ENCODE peak calls at places on chromosomes 16 and 17, in ten cellular contexts. H is transverse colon, W is GM06990, Y is epithelial cell of esophagus, I is thoracic aorta, F is tibial nerve, O is HFFc6, N is AG09319, B is H9, E is GM10248. Z is an unnamed sample.

GRCh38 chr17:6755731-6756184 is at the start of gene XAF1:
- DNase-seq in H (peak), W (peak), Y (no peak), I (no peak), F (peak), O (peak), N (peak), B (no peak), E (peak), Z (no peak)

GRCh38 chr17:70086468-70086867 is 11.4 kb downstream of the KCNJ16 start:
- DNase-seq in H (no peak), W (no peak), Y (no peak), I (no peak), F (no peak), O (no peak), N (no peak), B (no peak), E (no peak), Z (no peak)

GRCh38 chr16:19179890-19180490 is 11.9 kb downstream of the SYT17 start:
- DNase-seq in H (peak), W (peak), Y (peak), I (no peak), F (peak), O (peak), N (no peak), B (peak), E (peak), Z (peak)

GRCh38 chr17:50957600-50958575 is 91.7 kb upstream of the TOB1 start:
- DNase-seq in H (no peak), W (no peak), Y (no peak), I (no peak), F (no peak), O (no peak), N (no peak), B (no peak), E (no peak), Z (no peak)

GRCh38 chr17:80319999-80320344 is 59.3 kb downstream of the RNF213 start:
- DNase-seq in H (no peak), W (no peak), Y (peak), I (no peak), F (no peak), O (no peak), N (no peak), B (no peak), E (no peak), Z (no peak)

GRCh38 chr17:81854974-81855774 is 5.2 kb downstream of the P4HB start:
- DNase-seq in H (no peak), W (no peak), Y (peak), I (no peak), F (no peak), O (no peak), N (no peak), B (no peak), E (no peak), Z (peak)

GRCh38 chr16:30893082-30893743 is 664 bp downstream of the BCL7C start:
- DNase-seq in H (no peak), W (no peak), Y (no peak), I (no peak), F (no peak), O (no peak), N (no peak), B (no peak), E (no peak), Z (no peak)

GRCh38 chr17:14116263-14117024 is 47.1 kb downstream of the COX10 start:
- DNase-seq in H (no peak), W (no peak), Y (no peak), I (no peak), F (no peak), O (no peak), N (no peak), B (no peak), E (no peak), Z (no peak)

GRCh38 chr16:28110479-28110878 is 47.0 kb upstream of the GSG1L start:
- DNase-seq in H (no peak), W (no peak), Y (no peak), I (no peak), F (peak), O (no peak), N (no peak), B (no peak), E (no peak), Z (no peak)

GRCh38 chr16:67897231-67897630 is 4.2 kb downstream of the PSKH1 start:
- DNase-seq in H (no peak), W (no peak), Y (peak), I (peak), F (peak), O (peak), N (no peak), B (no peak), E (no peak), Z (no peak)

GRCh38 chr17:10460062-10460461 is 9.3 kb downstream of the MYH4 start:
- DNase-seq in H (no peak), W (no peak), Y (no peak), I (no peak), F (no peak), O (no peak), N (no peak), B (no peak), E (no peak), Z (no peak)

GRCh38 chr16:27080870-27081269 is 14.1 kb downstream of the C16orf82 start:
- DNase-seq in H (no peak), W (no peak), Y (no peak), I (no peak), F (no peak), O (peak), N (no peak), B (peak), E (no peak), Z (peak)

GRCh38 chr16:4852221-4852872 is 5.1 kb downstream of the UBN1 start:
- DNase-seq in H (peak), W (no peak), Y (peak), I (no peak), F (no peak), O (no peak), N (no peak), B (no peak), E (no peak), Z (peak)

GRCh38 chr17:41347872-41348760 is 2.5 kb downstream of the KRT33A start:
- DNase-seq in H (no peak), W (no peak), Y (peak), I (no peak), F (no peak), O (no peak), N (no peak), B (peak), E (no peak), Z (peak)

GRCh38 chr17:49924116-49924515 is 44.9 kb upstream of the DLX4 start:
- DNase-seq in H (no peak), W (no peak), Y (no peak), I (no peak), F (no peak), O (no peak), N (no peak), B (no peak), E (no peak), Z (no peak)

GRCh38 chr17:50203086-50203485 is 1.7 kb upstream of the COL1A1 start:
- DNase-seq in H (no peak), W (no peak), Y (no peak), I (no peak), F (no peak), O (peak), N (peak), B (no peak), E (no peak), Z (no peak)

GRCh38 chr16:82671743-82672142 is 45.0 kb downstream of the CDH13 start:
- DNase-seq in H (peak), W (no peak), Y (no peak), I (no peak), F (no peak), O (no peak), N (no peak), B (no peak), E (no peak), Z (peak)
- TF ChIP-seq CTCF in H (peak), W (peak), Y (peak), I (no peak), F (no peak), O (peak), N (peak), B (peak), E (peak), Z (peak)

DNA sequence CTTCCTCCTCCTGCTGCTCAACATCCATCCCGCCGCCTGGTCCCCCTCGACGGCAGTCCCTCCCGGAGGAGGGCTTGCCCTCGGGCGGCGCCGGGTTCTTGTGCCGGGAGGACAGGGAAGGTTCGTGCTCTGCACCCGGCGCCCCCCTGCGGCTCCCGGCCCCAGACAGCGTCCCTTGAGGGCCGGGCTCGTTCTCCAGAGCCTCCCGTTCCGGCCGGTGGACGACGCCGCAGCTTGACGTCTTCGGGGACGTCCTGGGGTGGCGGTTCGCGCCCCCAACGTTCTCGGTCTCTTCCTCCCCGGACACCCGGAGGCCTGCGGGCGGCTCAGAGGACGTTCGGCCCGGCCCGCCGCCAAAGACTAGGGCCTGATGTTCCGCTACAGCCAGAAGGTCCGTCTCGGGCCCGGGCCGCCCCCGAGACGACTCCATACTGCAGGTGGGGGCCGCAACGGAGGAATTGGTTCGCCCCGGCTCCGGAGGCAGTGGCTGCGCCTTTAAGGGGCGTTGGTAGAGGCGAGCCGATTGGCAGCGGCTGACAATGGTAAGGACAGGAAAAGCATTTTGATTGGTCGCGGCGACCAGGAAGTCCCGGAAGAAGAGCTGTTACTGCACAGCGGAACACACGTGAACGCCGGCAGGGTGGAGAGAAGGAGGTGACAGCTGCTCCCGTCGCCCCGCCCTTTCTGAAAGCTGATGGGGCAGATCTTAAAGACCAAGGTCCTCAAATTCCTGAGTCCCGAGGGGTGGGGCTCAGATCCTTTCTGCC is at the start of gene BORCS6:
- DNase-seq in H (peak), W (peak), Y (peak), I (peak), F (peak), O (peak), N (peak), B (peak), E (peak), Z (peak)
- TF ChIP-seq CTCF in H (peak), W (peak), Y (no peak), I (no peak), F (no peak), O (peak), N (no peak), B (no peak), E (peak), Z (no peak)

GRCh38 chr17:18139949-18140348 is 31.4 kb downstream of the MYO15A start:
- DNase-seq in H (no peak), W (no peak), Y (no peak), I (no peak), F (no peak), O (peak), N (no peak), B (no peak), E (peak), Z (no peak)
- TF ChIP-seq CTCF in H (no peak), W (peak), Y (no peak), I (no peak), F (no peak), O (peak), N (peak), B (peak), E (peak), Z (no peak)

GRCh38 chr16:57038151-57038550 is 48.8 kb downstream of the NLRC5 start:
- DNase-seq in H (no peak), W (no peak), Y (peak), I (no peak), F (no peak), O (peak), N (no peak), B (no peak), E (no peak), Z (no peak)

GRCh38 chr16:57042157-57043111 is 49.9 kb upstream of the CPNE2 start:
- DNase-seq in H (peak), W (peak), Y (peak), I (no peak), F (no peak), O (peak), N (no peak), B (no peak), E (peak), Z (peak)

GRCh38 chr16:57043248-57043647 is 49.1 kb upstream of the CPNE2 start:
- DNase-seq in H (no peak), W (no peak), Y (no peak), I (no peak), F (no peak), O (no peak), N (no peak), B (no peak), E (no peak), Z (no peak)

GRCh38 chr16:57039148-57039812 is 49.9 kb downstream of the NLRC5 start:
- DNase-seq in H (peak), W (peak), Y (no peak), I (no peak), F (no peak), O (peak), N (peak), B (no peak), E (no peak), Z (no peak)

GRCh38 chr16:57041182-57042156 is 50.9 kb upstream of the CPNE2 start:
- DNase-seq in H (peak), W (peak), Y (no peak), I (no peak), F (no peak), O (no peak), N (no peak), B (no peak), E (peak), Z (no peak)
- TF ChIP-seq CTCF in H (no peak), W (no peak), Y (no peak), I (no peak), F (no peak), O (no peak), N (no peak), B (no peak), E (no peak), Z (no peak)

GRCh38 chr17:16491703-16492612 is at the start of gene LRRC75A:
- DNase-seq in H (peak), W (peak), Y (peak), I (no peak), F (no peak), O (no peak), N (no peak), B (peak), E (peak), Z (peak)
- TF ChIP-seq CTCF in H (no peak), W (no peak), Y (no peak), I (no peak), F (no peak), O (no peak), N (no peak), B (peak), E (no peak), Z (no peak)

Z was measured in MCF 10A.